ENCODE peak calls at places on chromosomes 13 and 19, in seven cellular contexts. J is SK-N-SH, H is brain microvascular endothelial cell, Y is HFF-Myc, Q is retinal pigment epithelial cell, W is psoas muscle, X is astrocyte of the cerebellum. U is an unnamed sample.

GRCh38 chr13:76380436-76381065 is 505.7 kb downstream of the KCTD12 start:
- DNase-seq in H (no peak), J (no peak), X (peak; percentile 89), Q (peak; percentile 24), W (no peak), Y (no peak), U (no peak)

GRCh38 chr19:46056536-46056935 is 15.7 kb upstream of the IGFL4 start:
- DNase-seq in H (no peak), X (no peak), W (no peak), Q (no peak), Y (no peak), J (no peak), U (no peak)

GRCh38 chr19:47274891-47275865 is 493 bp downstream of the INAFM1 start:
- DNase-seq in Q (no peak), H (no peak), Y (no peak), W (no peak), J (peak; percentile 60), X (no peak), U (no peak)

GRCh38 chr19:29773141-29773540 is 38.6 kb upstream of the CCNE1 start:
- DNase-seq in X (no peak), W (no peak), Y (no peak), H (no peak), J (no peak), Q (no peak), U (no peak)

GRCh38 chr13:102012299-102013293 is 389.3 kb downstream of the FGF14 start:
- DNase-seq in Y (no peak), H (no peak), W (peak; percentile 63), Q (no peak), X (no peak), J (no peak), U (no peak)

GRCh38 chr19:53192771-53193533 is at the start of gene ZNF665:
- DNase-seq in J (peak; percentile 92), H (peak; percentile 85), Y (no peak), W (peak; percentile 91), X (no peak), Q (peak; percentile 48), U (peak; percentile 86)

GRCh38 chr13:80598189-80598588 is 257.3 kb upstream of the SPRY2 start:
- DNase-seq in X (no peak), H (no peak), J (no peak), Q (no peak), W (no peak), Y (no peak), U (no peak)

GRCh38 chr13:92677571-92677970 is 549.0 kb upstream of the GPC6 start:
- DNase-seq in H (no peak), X (no peak), W (no peak), Q (no peak), J (no peak), Y (no peak), U (no peak)

GRCh38 chr19:18896421-18896841 is 473 bp upstream of the CERS1 start:
- DNase-seq in Y (no peak), Q (peak; percentile 28), X (no peak), H (no peak), J (peak; percentile 62), W (no peak), U (no peak)
- TF ChIP-seq CTCF in Y (no peak), Q (peak; percentile 17), X (peak; percentile 16), H (peak; percentile 19), J (no peak), W (no peak), U (no peak)

DNA sequence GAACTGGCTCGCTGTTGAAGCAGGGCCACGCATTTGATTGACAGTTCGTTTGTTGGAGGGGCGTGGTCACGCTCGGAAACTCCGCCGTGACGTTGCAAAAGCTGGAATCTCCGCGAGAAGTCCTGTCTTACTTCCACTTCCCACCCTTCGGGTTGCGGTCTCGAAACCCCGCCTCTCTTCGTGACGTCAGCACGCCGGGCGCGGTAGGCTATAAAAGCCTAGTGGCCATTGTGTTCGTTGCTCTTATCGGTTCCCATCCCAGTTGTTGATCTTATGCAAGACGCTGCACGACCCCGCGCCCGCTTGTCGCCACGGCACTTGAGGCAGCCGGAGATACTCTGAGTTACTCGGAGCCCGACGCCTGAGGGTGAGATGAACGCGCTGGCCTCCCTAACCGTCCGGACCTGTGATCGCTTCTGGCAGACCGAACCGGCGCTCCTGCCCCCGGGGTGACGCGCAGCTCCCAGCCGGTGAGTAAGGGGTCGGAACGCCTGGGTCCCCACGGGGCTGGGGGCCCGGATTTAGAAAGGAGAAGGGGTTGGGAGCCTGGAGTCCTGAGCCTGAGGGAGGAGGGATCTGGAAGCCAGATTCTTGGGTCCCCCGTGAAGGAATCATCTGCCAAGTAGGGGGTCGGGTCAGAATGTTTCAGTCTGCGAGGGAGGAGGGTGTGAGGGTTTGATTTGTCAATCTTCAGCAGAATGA is at the start of gene PPP1R15A:
- DNase-seq in Y (peak; percentile 94), W (peak; percentile 99), H (peak; percentile 98), J (peak; percentile 97), X (peak; percentile 90), Q (peak; percentile 84), U (peak; percentile 98)
- TF ChIP-seq CTCF in Y (no peak), W (peak; percentile 20), H (no peak), J (no peak), X (no peak), Q (no peak), U (no peak)

GRCh38 chr19:2478756-2479555 is 3.0 kb downstream of the GADD45B start:
- DNase-seq in Q (no peak), W (peak; percentile 89), J (no peak), Y (no peak), X (no peak), H (peak; percentile 62), U (peak; percentile 71)

GRCh38 chr19:2477141-2477710 is 1.3 kb downstream of the GADD45B start:
- DNase-seq in Y (no peak), H (no peak), J (no peak), W (peak; percentile 66), Q (no peak), X (no peak), U (peak; percentile 35)

GRCh38 chr19:2477732-2478191 is 1.8 kb downstream of the GADD45B start:
- DNase-seq in W (peak; percentile 59), Q (no peak), X (no peak), Y (no peak), H (no peak), J (no peak), U (peak; percentile 69)

GRCh38 chr19:2479556-2480194 is 3.7 kb downstream of the GADD45B start:
- DNase-seq in Y (no peak), H (peak; percentile 51), J (no peak), W (no peak), Q (no peak), X (no peak), U (no peak)

GRCh38 chr19:2478324-2478755 is 2.4 kb downstream of the GADD45B start:
- DNase-seq in Y (no peak), X (no peak), J (peak; percentile 63), H (no peak), Q (no peak), W (peak; percentile 86), U (peak; percentile 34)
- TF ChIP-seq CTCF in Y (no peak), X (no peak), J (peak; percentile 29), H (peak; percentile 41), Q (peak; percentile 21), W (no peak), U (no peak)

GRCh38 chr13:77698211-77699058 is 948 bp downstream of the SLAIN1 start:
- DNase-seq in J (peak; percentile 72), Q (no peak), H (no peak), W (peak; percentile 61), Y (no peak), X (no peak), U (peak; percentile 41)
- TF ChIP-seq CTCF in J (no peak), Q (no peak), H (no peak), W (no peak), Y (no peak), X (no peak), U (peak; percentile 15)

GRCh38 chr19:4654437-4655361 is 15.4 kb downstream of the TNFAIP8L1 start:
- DNase-seq in Q (no peak), X (no peak), H (no peak), J (no peak), W (no peak), Y (no peak), U (peak; percentile 50)
- TF ChIP-seq CTCF in Q (no peak), X (no peak), H (no peak), J (no peak), W (no peak), Y (no peak), U (no peak)

DNA sequence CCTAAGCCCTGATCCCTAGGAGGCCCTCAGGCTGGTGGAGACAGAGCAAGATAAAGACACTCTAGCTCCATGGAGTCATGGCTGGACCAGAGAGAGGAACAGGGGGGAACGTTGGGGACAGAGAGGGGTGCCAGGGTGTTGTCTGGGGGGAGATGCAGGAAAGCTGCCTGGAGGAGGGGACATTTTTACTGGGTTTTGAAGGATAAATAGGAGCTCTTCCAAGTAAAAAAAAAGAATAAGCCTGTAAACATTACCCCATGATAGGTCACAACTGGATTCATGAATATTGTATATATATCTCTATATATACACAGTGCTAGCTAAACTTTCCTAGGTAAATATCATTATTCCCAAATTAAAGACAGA is 714 bp downstream of the HSH2D start:
- DNase-seq in W (no peak), Y (no peak), Q (no peak), J (no peak), H (no peak), X (no peak), U (no peak)
- TF ChIP-seq CTCF in W (no peak), Y (no peak), Q (no peak), J (no peak), H (no peak), X (no peak), U (no peak)

GRCh38 chr13:98877936-98878335 is 99.9 kb downstream of the DOCK9 start:
- DNase-seq in J (no peak), Q (no peak), H (no peak), Y (no peak), X (no peak), W (no peak), U (no peak)

GRCh38 chr13:98878421-98879126 is 99.3 kb downstream of the DOCK9 start:
- DNase-seq in Y (no peak), J (no peak), Q (no peak), X (no peak), W (no peak), H (no peak), U (no peak)

GRCh38 chr13:98880673-98881072 is 97.2 kb downstream of the DOCK9 start:
- DNase-seq in H (no peak), X (no peak), Y (no peak), J (no peak), W (no peak), Q (no peak), U (no peak)

GRCh38 chr13:98879965-98880364 is 97.9 kb downstream of the DOCK9 start:
- DNase-seq in X (no peak), Y (no peak), H (no peak), J (no peak), Q (no peak), W (peak; percentile 57), U (no peak)

DNA sequence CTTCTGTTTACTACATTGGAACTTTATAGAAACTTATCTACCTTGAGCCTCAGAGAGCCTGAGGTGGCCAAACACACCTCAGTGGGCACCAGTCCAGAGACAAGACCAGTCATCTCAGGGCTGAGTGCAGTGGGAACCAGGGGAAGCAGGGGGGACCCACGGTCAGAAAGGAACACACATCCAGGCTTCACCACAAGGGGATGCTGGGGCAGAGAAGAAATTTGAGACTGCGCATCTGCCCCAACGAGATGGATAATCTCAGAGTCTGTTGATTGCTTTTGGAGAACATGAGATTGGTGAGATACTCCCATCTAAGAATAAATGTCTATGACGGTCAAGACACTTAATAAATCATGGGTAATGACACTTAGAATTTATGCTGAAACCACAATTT is 98.7 kb downstream of the DOCK9 start:
- DNase-seq in J (no peak), Y (no peak), Q (no peak), H (no peak), X (no peak), W (no peak), U (no peak)
- TF ChIP-seq CTCF in J (no peak), Y (no peak), Q (peak; percentile 16), H (peak; percentile 33), X (peak; percentile 15), W (no peak), U (no peak)

GRCh38 chr19:58228584-58229254 is at the start of gene ZNF544:
- DNase-seq in W (peak; percentile 65), H (peak; percentile 57), Y (peak; percentile 19), J (peak; percentile 74), Q (peak; percentile 33), X (peak; percentile 19), U (peak; percentile 93)
- TF ChIP-seq CTCF in W (no peak), H (peak; percentile 55), Y (peak; percentile 11), J (no peak), Q (peak; percentile 19), X (peak; percentile 27), U (no peak)

U was measured in GM13976.